ENCODE peak calls at places on chromosomes 3 and 15, in seven cellular contexts. M is stimulated activated naive CD8-positive, alpha-beta T cell treated with anti-CD3 and anti-CD28 coated beads, Interleukin-15, amount 100 ng/mL, for 72 hours; G is NCI-H1436; T is activated effector memory CD4-positive, alpha-beta T cell treated with anti-CD3 and anti-CD28 coated beads, Interleukin-2, amount 50 U/mL, for 16 hours; R is stimulated activated CD8-positive, alpha-beta memory T cell treated with anti-CD3 and anti-CD28 coated beads, Interleukin-12 subunit alpha, Interleukin-12 subunit beta, amount 100 ng/mL, for 4 hours; O is pancreas; N is choroid plexus epithelial cell. Q is an unnamed sample.

GRCh38 chr15:96162322-96162721 is 168.2 kb upstream of the NR2F2 start:
- DNase-seq in M (no peak), G (no peak), T (no peak), R (no peak), O (peak), N (no peak), Q (no peak)

GRCh38 chr15:66772967-66773873 is 71.2 kb downstream of the SMAD6 start:
- DNase-seq in M (no peak), G (no peak), T (no peak), R (no peak), O (peak), N (peak), Q (no peak)

GRCh38 chr3:28322464-28322863 is 26.1 kb upstream of the ZCWPW2 start:
- DNase-seq in M (no peak), G (no peak), T (no peak), R (no peak), O (no peak), N (peak), Q (no peak)

GRCh38 chr3:88947013-88947412 is 160.4 kb upstream of the EPHA3 start:
- DNase-seq in M (no peak), G (no peak), T (no peak), R (no peak), O (no peak), N (no peak), Q (no peak)

GRCh38 chr3:32238816-32239637 is 547 bp downstream of the CMTM8 start:
- DNase-seq in M (peak), G (no peak), T (peak), R (peak), O (peak), N (peak), Q (peak)

GRCh38 chr3:72797773-72798543 is 50.3 kb downstream of the SHQ1 start:
- DNase-seq in M (no peak), G (peak), T (no peak), R (no peak), O (peak), N (peak), Q (peak)

GRCh38 chr3:150765949-150766720 is 3.2 kb upstream of the SIAH2 start:
- DNase-seq in M (peak), G (no peak), T (no peak), R (no peak), O (no peak), N (peak), Q (no peak)

GRCh38 chr3:36282774-36283173 is 97.5 kb upstream of the STAC start:
- DNase-seq in M (no peak), G (no peak), T (no peak), R (no peak), O (no peak), N (no peak), Q (no peak)

GRCh38 chr3:186653079-186653710 is 12.6 kb upstream of the HRG start:
- DNase-seq in M (no peak), G (no peak), T (no peak), R (no peak), O (no peak), N (no peak), Q (no peak)

GRCh38 chr3:111072016-111072891 is 638 bp downstream of the NECTIN3 start:
- DNase-seq in M (peak), G (no peak), T (peak), R (no peak), O (peak), N (peak), Q (peak)

GRCh38 chr15:60412807-60413597 is 15.2 kb upstream of the ANXA2 start:
- DNase-seq in M (no peak), G (no peak), T (no peak), R (no peak), O (no peak), N (peak), Q (no peak)

GRCh38 chr3:178454714-178455113 is 81.5 kb upstream of the KCNMB2 start:
- DNase-seq in M (no peak), G (no peak), T (no peak), R (no peak), O (no peak), N (peak), Q (peak)